ENCODE peak calls at places on chromosomes 16 and 17, in four cellular contexts. O is GM12878, K is HL-60, F is K562. L is an unnamed sample.
A peak's percentile ranks its signal among the peaks of the same experiment; 100 is the strongest.

GRCh38 chr17:17787568-17787967 is 49.2 kb downstream of the SREBF1 start:
- DNase-seq in O (no peak), F (no peak), K (no peak), L (no peak)

GRCh38 chr17:68566145-68566738 is 34.9 kb downstream of the FAM20A start:
- DNase-seq in O (no peak), F (no peak), K (no peak), L (no peak)

GRCh38 chr16:56589141-56590039 is at the start of gene MT3:
- DNase-seq in O (no peak), F (no peak), K (no peak), L (no peak)

GRCh38 chr17:47301831-47302230 is 21.9 kb upstream of the EFCAB13 start:
- DNase-seq in O (no peak), K (no peak), F (no peak), L (no peak)

GRCh38 chr16:15996432-15997109 is 47.2 kb downstream of the ABCC1 start:
- DNase-seq in F (peak; percentile 40), O (no peak), K (no peak), L (no peak)

GRCh38 chr16:4698321-4699029 is 5.1 kb downstream of the NUDT16L1 start:
- DNase-seq in O (no peak), K (no peak), F (no peak), L (peak; percentile 18)

GRCh38 chr17:16346721-16347271 is 6.5 kb downstream of the CENPV start:
- DNase-seq in F (no peak), O (no peak), K (no peak), L (no peak)

GRCh38 chr17:40070895-40071719 is 8.3 kb downstream of the THRA start:
- DNase-seq in O (no peak), F (peak; percentile 68), K (peak; percentile 63), L (no peak)

GRCh38 chr17:69473801-69474170 is 59.3 kb downstream of the MAP2K6 start:
- DNase-seq in O (no peak), F (no peak), K (no peak), L (no peak)

GRCh38 chr17:73770115-73770848 is 126.0 kb upstream of the SDK2 start:
- DNase-seq in K (no peak), O (no peak), F (peak; percentile 8), L (no peak)

GRCh38 chr16:78310196-78310595 is 210.7 kb downstream of the WWOX start:
- DNase-seq in K (no peak), F (no peak), O (no peak), L (no peak)
- TF ChIP-seq SPI1 in K (no peak), F (no peak), O (no peak), L (no peak)

DNA sequence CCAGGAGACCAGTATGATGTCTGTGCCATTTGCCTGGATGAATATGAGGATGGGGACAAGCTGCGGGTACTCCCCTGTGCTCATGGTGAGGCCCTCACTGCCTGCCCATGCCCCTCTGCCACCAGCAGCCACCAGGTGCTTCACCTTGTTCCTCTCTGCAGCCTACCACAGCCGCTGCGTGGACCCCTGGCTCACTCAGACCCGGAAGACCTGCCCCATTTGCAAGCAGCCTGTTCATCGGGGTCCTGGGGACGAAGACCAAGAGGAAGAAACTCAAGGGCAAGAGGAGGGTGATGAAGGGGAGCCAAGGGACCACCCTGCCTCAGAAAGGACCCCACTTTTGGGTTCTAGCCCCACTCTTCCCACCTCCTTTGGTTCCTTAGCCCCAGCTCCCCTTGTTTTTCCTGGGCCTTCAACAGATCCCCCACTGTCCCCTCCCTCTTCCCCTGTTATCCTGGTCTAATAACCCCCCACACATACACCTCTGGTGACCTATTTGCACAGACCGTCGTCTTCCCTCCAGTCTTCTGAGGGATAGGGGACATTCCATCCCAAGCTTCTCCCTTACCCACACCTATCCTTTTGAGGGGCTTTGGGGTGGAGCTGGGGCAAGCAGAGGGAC is 3.7 kb downstream of the PFN1 start:
- DNase-seq in F (no peak), K (no peak), O (no peak), L (no peak)
- TF ChIP-seq POLR2AphosphoS5 in F (peak; percentile 48), K (no peak), O (peak; percentile 77), L (peak; percentile 92)

GRCh38 chr17:58991718-58992331 is 114.9 kb downstream of the TRIM37 start:
- DNase-seq in K (no peak), F (no peak), O (peak; percentile 39), L (no peak)
- TF ChIP-seq SPI1 in K (no peak), F (no peak), O (no peak), L (no peak)

GRCh38 chr17:44908761-44909326 is 6.5 kb downstream of the GFAP start:
- DNase-seq in O (no peak), K (no peak), F (no peak), L (no peak)
- TF ChIP-seq POLR2AphosphoS5 in O (no peak), K (no peak), F (no peak), L (no peak)

DNA sequence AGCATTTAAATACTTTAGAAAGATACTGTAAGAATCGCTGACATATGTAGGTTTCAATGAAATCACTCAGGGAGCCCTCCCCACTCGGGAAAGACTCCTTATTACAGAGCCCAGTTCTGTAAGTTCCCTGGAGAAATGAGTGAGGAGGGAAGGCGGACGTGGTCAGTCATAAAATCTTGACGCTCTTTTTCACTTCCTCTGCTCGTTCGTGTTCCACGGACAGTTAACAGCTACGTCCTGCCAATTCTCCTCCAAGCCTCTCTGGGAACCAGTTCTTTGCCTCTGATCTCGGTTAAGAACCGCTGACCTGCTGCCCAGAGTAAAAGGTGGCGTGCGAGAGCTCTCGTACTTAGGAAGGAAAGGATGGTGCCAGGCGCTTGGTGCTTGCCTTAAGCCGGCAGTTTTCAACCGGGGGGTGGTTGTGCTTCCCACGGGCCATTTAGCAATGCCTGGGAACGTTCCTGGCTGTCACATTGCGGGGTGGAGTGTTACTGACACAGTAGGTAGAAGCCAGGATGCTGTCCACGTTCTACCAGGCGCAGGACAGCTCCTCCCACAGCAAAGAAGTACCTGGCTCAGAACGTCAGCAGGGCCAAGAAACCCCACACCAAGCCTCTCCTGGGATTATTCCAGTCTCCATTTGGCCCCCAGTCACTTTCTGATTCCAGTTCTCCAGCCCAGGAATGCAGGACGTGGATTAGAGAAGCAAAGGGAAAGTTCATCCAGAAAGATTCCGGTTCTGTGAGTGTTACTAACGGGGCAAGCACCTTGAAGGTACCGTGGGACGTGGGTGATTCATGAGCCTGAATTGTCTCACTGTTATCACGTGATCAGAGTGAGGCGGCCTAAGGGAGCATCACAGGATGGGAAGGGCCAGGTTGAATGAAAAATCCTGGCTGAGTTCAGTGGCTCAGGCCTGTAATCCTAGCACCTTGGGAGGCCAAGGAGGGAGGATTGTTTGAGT is 87.7 kb downstream of the MRM3 start:
- DNase-seq in F (no peak), K (no peak), O (no peak), L (no peak)
- TF ChIP-seq SPI1 in F (no peak), K (no peak), O (peak; percentile 59), L (no peak)

L was measured in GM12891.